ENCODE peak calls at places on chromosomes 12 and 14, in four cellular contexts. G is OCI-LY7, N is left ventricle myocardium inferior, Y is foreskin fibroblast. O is an unnamed sample.

GRCh38 chr14:68217891-68218290 is 398.3 kb downstream of the RAD51B start:
- DNase-seq in G (no peak), N (no peak), Y (no peak), O (no peak)

GRCh38 chr12:114479831-114480230 is 73.9 kb upstream of the TBX5 start:
- DNase-seq in G (no peak), N (no peak), Y (no peak), O (no peak)

GRCh38 chr14:21191809-21192446 is 36.1 kb upstream of the OR5AU1 start:
- DNase-seq in G (peak), N (peak), Y (peak), O (no peak)

GRCh38 chr14:55609681-55610080 is 29.7 kb downstream of the KTN1 start:
- DNase-seq in G (no peak), N (no peak), Y (peak), O (no peak)

GRCh38 chr12:7158866-7159600 is 28.9 kb downstream of the CLSTN3 start:
- DNase-seq in G (no peak), N (no peak), Y (no peak), O (no peak)

GRCh38 chr14:54848910-54849309 is 53.7 kb downstream of the GCH1 start:
- DNase-seq in G (no peak), N (no peak), Y (no peak), O (no peak)

GRCh38 chr14:84969501-84969900 is 560.4 kb upstream of the FLRT2 start:
- DNase-seq in G (no peak), N (no peak), Y (peak), O (no peak)

GRCh38 chr12:6226002-6226700 is 26.0 kb downstream of the CD9 start:
- DNase-seq in G (no peak), N (peak), Y (no peak), O (no peak)

GRCh38 chr12:96416033-96416790 is 16.0 kb upstream of the CDK17 start:
- DNase-seq in G (no peak), N (no peak), Y (peak), O (peak)

GRCh38 chr14:62168564-62169155 is 406.4 kb downstream of the SNAPC1 start:
- DNase-seq in G (no peak), N (no peak), Y (no peak), O (no peak)

GRCh38 chr12:11861155-11861863 is 209.4 kb upstream of the BCL2L14 start:
- DNase-seq in G (no peak), N (no peak), Y (no peak), O (no peak)

GRCh38 chr12:104729610-104730446 is 228.3 kb downstream of the SLC41A2 start:
- DNase-seq in G (no peak), N (no peak), Y (no peak), O (no peak)

GRCh38 chr12:29655861-29656260 is 127.9 kb downstream of the TMTC1 start:
- DNase-seq in G (no peak), N (peak), Y (no peak), O (no peak)

GRCh38 chr14:101372894-101373640 is 188.2 kb upstream of the DIO3 start:
- DNase-seq in G (no peak), N (no peak), Y (no peak), O (no peak)

GRCh38 chr12:3712209-3712992 is 40.5 kb downstream of the CRACR2A start:
- DNase-seq in G (no peak), N (no peak), Y (no peak), O (no peak)

GRCh38 chr12:2198088-2198501 is 145.3 kb downstream of the CACNA1C start:
- DNase-seq in G (no peak), N (no peak), Y (peak), O (peak)

GRCh38 chr12:127519766-127520165 is 747.2 kb upstream of the TMEM132C start:
- DNase-seq in G (no peak), N (no peak), Y (no peak), O (no peak)

GRCh38 chr14:106843951-106844483 is 1317.6 kb downstream of the TMEM121 start:
- DNase-seq in G (peak), N (no peak), Y (no peak), O (no peak)

GRCh38 chr14:34354556-34354955 is 107.5 kb downstream of the SPTSSA start:
- DNase-seq in G (no peak), N (no peak), Y (no peak), O (no peak)

GRCh38 chr12:1457901-1458300 is 136.5 kb downstream of the FBXL14 start:
- DNase-seq in G (no peak), N (no peak), Y (peak), O (peak)

GRCh38 chr14:76958975-76959710 is 69.4 kb downstream of the IRF2BPL start:
- DNase-seq in G (no peak), N (no peak), Y (no peak), O (no peak)

GRCh38 chr14:52998376-52999010 is 47.6 kb upstream of the FERMT2 start:
- DNase-seq in G (no peak), N (no peak), Y (peak), O (peak)

GRCh38 chr14:81392976-81393643 is 7.0 kb downstream of the STON2 start:
- DNase-seq in G (no peak), N (no peak), Y (no peak), O (no peak)

DNA sequence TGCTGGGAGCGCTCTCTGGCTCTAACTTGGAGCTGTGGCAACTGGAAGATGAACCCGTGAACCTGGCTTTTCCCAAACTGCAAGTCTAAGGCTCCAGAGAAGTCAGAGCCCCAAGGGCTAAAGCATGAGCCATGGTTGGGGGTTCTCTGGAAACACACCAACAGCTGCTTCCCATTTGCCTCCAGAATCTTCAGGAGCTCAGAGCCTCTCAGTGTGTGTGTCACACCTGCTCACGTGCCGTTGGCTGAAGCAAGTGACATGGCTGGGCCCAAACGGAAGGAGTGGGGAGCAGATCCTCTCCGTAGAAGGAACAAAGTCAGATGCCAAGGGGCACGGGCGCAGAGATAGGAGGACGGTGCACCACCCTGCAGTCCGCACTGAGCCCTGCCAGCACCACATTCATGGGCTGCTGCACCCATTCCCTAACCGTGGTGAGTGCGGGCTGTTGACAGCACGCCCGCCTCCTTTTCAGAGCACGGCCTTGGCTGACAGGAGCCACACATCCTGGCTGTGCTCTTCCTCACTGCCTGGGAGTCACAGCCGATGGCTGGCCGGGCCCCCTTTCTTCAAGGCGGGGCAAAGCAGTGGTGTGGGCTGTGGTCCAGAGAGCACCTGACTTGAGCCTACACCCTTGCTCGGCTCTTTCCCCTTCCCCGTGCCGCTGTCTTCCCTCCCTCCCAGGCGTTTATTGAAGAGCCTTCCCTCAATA is 16.6 kb upstream of the TRAF3 start:
- DNase-seq in G (no peak), N (no peak), Y (no peak), O (no peak)
- H3K4me3 ChIP-seq in G (no peak), N (peak), Y (no peak), O (no peak)

GRCh38 chr12:77723308-77723707 is 107.4 kb upstream of the NAV3 start:
- DNase-seq in G (no peak), N (no peak), Y (no peak), O (no peak)

GRCh38 chr12:77725611-77726010 is 105.1 kb upstream of the NAV3 start:
- DNase-seq in G (no peak), N (no peak), Y (peak), O (peak)

GRCh38 chr12:77724367-77724957 is 106.2 kb upstream of the NAV3 start:
- DNase-seq in G (peak), N (no peak), Y (no peak), O (no peak)

GRCh38 chr12:77720258-77720657 is 110.4 kb upstream of the NAV3 start:
- DNase-seq in G (peak), N (no peak), Y (no peak), O (no peak)
- TF ChIP-seq CTCF in G (peak), N (no peak), Y (peak), O (peak)

DNA sequence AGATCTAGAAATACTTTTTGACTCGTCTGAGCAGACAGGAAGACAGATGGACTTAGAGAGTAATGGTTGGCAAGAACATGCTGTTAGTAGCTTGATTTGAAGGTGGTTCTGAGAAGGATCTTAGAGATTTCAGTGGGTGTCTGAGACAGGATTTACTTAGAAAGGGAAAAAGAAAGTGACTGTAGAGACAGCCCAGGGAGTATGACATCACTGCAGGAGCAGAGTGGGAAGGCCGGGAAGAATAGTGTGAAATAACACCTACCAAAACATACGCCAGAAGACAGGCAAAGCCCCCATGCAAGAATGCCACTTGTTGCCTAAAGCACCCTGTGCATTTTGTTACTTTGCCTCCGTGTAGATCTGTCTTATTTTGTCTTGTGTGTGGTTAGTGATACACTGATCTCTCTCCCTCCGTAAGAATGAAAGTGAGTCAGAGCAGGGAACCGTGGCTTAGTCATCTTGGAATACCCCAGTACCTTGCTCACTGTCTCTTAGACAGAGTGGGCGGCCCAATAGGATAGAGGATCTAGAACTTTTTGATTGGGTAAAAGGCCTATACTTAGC is 161.3 kb upstream of the IFNG-AS1 start:
- DNase-seq in G (no peak), N (no peak), Y (peak), O (peak)
- H3K4me3 ChIP-seq in G (no peak), N (peak), Y (peak), O (peak)

GRCh38 chr14:38867561-38868150 is 235.4 kb downstream of the SEC23A start:
- DNase-seq in G (peak), N (peak), Y (peak), O (peak)
- TF ChIP-seq CTCF in G (peak), N (peak), Y (peak), O (peak)

GRCh38 chr12:123149088-123149827 is 1.6 kb downstream of the PITPNM2 start:
- DNase-seq in G (no peak), N (no peak), Y (no peak), O (no peak)
- H3K4me3 ChIP-seq in G (no peak), N (peak), Y (no peak), O (no peak)

DNA sequence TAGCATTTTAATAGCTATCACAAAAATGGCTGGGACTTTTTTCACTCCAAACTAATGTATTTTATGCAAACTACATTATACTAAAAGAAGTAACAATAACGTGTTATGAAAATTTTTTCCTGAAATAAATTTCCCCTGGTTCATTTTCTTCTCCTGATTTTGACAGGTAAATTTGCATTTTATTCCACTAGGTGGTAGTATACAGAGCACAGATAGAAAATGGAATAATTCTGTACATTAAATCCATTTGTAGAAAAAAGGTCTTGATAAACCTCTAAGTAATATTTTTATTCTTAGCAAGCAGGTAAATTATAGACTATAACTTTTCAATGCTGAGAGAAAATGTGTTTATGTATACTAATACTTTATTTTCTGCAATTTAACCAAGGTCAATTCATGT is 96.5 kb downstream of the BCAT1 start:
- DNase-seq in G (peak), N (no peak), Y (no peak), O (no peak)
- TF ChIP-seq CTCF in G (peak), N (peak), Y (peak), O (no peak)

GRCh38 chr12:27545666-27546065 is 21.7 kb downstream of the PPFIBP1 start:
- DNase-seq in G (no peak), N (no peak), Y (no peak), O (no peak)

GRCh38 chr12:27537855-27538675 is 14.1 kb downstream of the PPFIBP1 start:
- DNase-seq in G (peak), N (no peak), Y (no peak), O (no peak)

GRCh38 chr12:27539191-27539631 is 15.2 kb downstream of the PPFIBP1 start:
- DNase-seq in G (no peak), N (no peak), Y (peak), O (no peak)

GRCh38 chr12:27541031-27541719 is 17.2 kb downstream of the PPFIBP1 start:
- DNase-seq in G (no peak), N (no peak), Y (no peak), O (no peak)

DNA sequence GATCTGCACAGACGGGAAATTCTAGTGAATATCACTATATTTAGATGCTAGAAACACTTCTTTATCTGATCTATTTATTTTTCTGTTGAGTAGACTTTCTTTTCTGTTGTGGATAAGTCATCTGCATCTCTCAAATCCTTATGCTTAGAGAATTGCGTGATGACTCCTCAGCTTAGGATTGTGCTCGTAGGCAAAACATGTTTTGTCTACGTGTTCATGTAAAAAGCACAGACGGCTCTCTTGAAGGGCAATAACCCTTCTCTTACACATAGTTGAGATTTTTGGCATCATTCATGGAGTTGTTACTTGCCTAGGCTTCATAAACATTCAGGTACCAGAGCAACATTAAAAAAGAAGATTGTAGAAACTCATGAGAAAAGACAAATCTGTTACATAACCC is 18.6 kb downstream of the PPFIBP1 start:
- DNase-seq in G (no peak), N (no peak), Y (peak), O (peak)
- H3K4me3 ChIP-seq in G (no peak), N (peak), Y (no peak), O (no peak)

GRCh38 chr12:108191086-108191485 is 62.0 kb downstream of the WSCD2 start:
- DNase-seq in G (no peak), N (no peak), Y (no peak), O (no peak)

GRCh38 chr12:108191938-108192337 is 62.9 kb downstream of the WSCD2 start:
- DNase-seq in G (no peak), N (no peak), Y (no peak), O (no peak)

GRCh38 chr12:108190529-108190928 is 61.4 kb downstream of the WSCD2 start:
- DNase-seq in G (no peak), N (no peak), Y (no peak), O (no peak)

GRCh38 chr12:108185002-108185401 is 55.9 kb downstream of the WSCD2 start:
- DNase-seq in G (no peak), N (no peak), Y (no peak), O (no peak)

DNA sequence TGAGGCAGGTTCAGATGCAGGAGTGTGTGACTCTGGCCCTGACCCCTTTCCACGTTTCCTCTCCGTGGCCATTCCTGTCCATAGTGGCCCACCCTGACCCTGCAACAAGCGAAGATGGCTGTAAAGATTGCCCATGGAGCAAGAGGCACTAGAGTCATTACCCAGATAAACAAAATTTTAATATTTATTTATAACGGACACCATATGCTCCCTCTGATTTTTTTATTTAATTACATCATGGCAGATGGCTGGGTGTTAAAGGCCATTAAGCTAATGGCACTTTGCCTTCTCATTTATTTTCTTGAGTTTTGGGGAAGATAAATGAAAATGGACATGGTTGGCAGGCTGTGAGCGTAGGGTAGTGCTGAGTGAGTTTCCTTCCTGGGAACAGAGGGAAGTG is 58.7 kb downstream of the WSCD2 start:
- DNase-seq in G (no peak), N (no peak), Y (no peak), O (no peak)
- TF ChIP-seq CTCF in G (no peak), N (no peak), Y (no peak), O (no peak)

GRCh38 chr12:25025951-25026490 is 77.1 kb upstream of the BCAT1 start:
- DNase-seq in G (peak), N (no peak), Y (no peak), O (no peak)
- H3K4me3 ChIP-seq in G (peak), N (no peak), Y (no peak), O (no peak)

GRCh38 chr12:22276846-22277245 is 57.7 kb downstream of the ST8SIA1 start:
- DNase-seq in G (no peak), N (no peak), Y (no peak), O (no peak)
- TF ChIP-seq CTCF in G (no peak), N (no peak), Y (no peak), O (no peak)

O was measured in AG04449.